ENCODE peak calls at places on chromosome 15, in eight cellular contexts. B is A549, V is stomach, Q is sigmoid colon, Y is heart left ventricle, L is HCT116, M is IMR-90, C is breast epithelium. U is an unnamed sample.

GRCh38 chr15:68441045-68441743 is 9.2 kb upstream of the ITGA11 start:
- DNase-seq in B (no peak), L (no peak), C (no peak), Y (no peak), M (peak; percentile 34), Q (no peak), V (no peak), U (peak; percentile 23)

GRCh38 chr15:38035701-38036100 is 101.3 kb downstream of the TMCO5A start:
- DNase-seq in L (no peak), V (no peak), Q (no peak), B (no peak), M (no peak), Y (no peak), C (no peak), U (no peak)

GRCh38 chr15:101288905-101289513 is 6.0 kb downstream of the SNRPA1 start:
- DNase-seq in Q (no peak), V (no peak), Y (no peak), B (peak; percentile 85), C (no peak), L (peak; percentile 42), M (peak; percentile 55), U (no peak)

GRCh38 chr15:64464271-64465005 is 4.1 kb downstream of the ZNF609 start:
- DNase-seq in B (no peak), M (peak; percentile 56), Q (no peak), L (no peak), V (no peak), Y (no peak), C (no peak), U (no peak)

GRCh38 chr15:20344601-20345400 is 196.8 kb downstream of the GOLGA6L6 start:
- DNase-seq in B (no peak), L (no peak), Y (no peak), Q (peak; percentile 63), C (peak; percentile 19), V (no peak), M (no peak), U (peak; percentile 80)

GRCh38 chr15:59306520-59307163 is 66.0 kb downstream of the MYO1E start:
- DNase-seq in V (no peak), Q (no peak), Y (no peak), C (no peak), M (peak; percentile 58), B (no peak), L (no peak), U (no peak)

GRCh38 chr15:29132786-29133185 is 136.8 kb downstream of the NSMCE3 start:
- DNase-seq in M (no peak), V (no peak), L (no peak), C (no peak), B (no peak), Q (peak; percentile 60), Y (no peak), U (no peak)

GRCh38 chr15:99682455-99682854 is 50.8 kb downstream of the LYSMD4 start:
- DNase-seq in L (no peak), V (no peak), M (peak; percentile 95), Q (no peak), Y (no peak), B (no peak), C (no peak), U (no peak)

GRCh38 chr15:73295630-73296286 is 73.0 kb downstream of the HCN4 start:
- DNase-seq in C (no peak), M (peak; percentile 42), L (no peak), Y (no peak), B (no peak), Q (no peak), V (no peak), U (no peak)

GRCh38 chr15:68383161-68384074 is 48.5 kb downstream of the ITGA11 start:
- DNase-seq in Y (no peak), B (peak; percentile 78), L (peak; percentile 36), C (no peak), V (peak; percentile 26), M (peak; percentile 31), Q (peak; percentile 29), U (peak; percentile 29)

GRCh38 chr15:29035571-29036285 is 150.0 kb downstream of the APBA2 start:
- DNase-seq in Y (no peak), V (no peak), B (no peak), M (no peak), C (no peak), L (no peak), Q (no peak), U (peak; percentile 61)

GRCh38 chr15:63296195-63296594 is 18.8 kb downstream of the APH1B start:
- DNase-seq in V (no peak), C (no peak), Y (peak; percentile 13), M (no peak), L (no peak), Q (no peak), B (no peak), U (no peak)

GRCh38 chr15:78950343-78950742 is 5.5 kb upstream of the CTSH start:
- DNase-seq in Q (no peak), L (no peak), B (no peak), C (no peak), V (peak; percentile 47), M (no peak), Y (no peak), U (no peak)

GRCh38 chr15:78949461-78949860 is 4.6 kb upstream of the CTSH start:
- DNase-seq in L (no peak), B (no peak), C (no peak), Y (no peak), M (no peak), V (peak; percentile 44), Q (no peak), U (no peak)

GRCh38 chr15:78947506-78947905 is 2.7 kb upstream of the CTSH start:
- DNase-seq in L (no peak), V (no peak), B (no peak), C (no peak), Y (no peak), Q (no peak), M (no peak), U (no peak)

GRCh38 chr15:78951841-78952238 is 7.0 kb upstream of the CTSH start:
- DNase-seq in V (peak; percentile 64), C (no peak), M (peak; percentile 47), B (peak; percentile 60), Q (no peak), L (no peak), Y (no peak), U (no peak)

DNA sequence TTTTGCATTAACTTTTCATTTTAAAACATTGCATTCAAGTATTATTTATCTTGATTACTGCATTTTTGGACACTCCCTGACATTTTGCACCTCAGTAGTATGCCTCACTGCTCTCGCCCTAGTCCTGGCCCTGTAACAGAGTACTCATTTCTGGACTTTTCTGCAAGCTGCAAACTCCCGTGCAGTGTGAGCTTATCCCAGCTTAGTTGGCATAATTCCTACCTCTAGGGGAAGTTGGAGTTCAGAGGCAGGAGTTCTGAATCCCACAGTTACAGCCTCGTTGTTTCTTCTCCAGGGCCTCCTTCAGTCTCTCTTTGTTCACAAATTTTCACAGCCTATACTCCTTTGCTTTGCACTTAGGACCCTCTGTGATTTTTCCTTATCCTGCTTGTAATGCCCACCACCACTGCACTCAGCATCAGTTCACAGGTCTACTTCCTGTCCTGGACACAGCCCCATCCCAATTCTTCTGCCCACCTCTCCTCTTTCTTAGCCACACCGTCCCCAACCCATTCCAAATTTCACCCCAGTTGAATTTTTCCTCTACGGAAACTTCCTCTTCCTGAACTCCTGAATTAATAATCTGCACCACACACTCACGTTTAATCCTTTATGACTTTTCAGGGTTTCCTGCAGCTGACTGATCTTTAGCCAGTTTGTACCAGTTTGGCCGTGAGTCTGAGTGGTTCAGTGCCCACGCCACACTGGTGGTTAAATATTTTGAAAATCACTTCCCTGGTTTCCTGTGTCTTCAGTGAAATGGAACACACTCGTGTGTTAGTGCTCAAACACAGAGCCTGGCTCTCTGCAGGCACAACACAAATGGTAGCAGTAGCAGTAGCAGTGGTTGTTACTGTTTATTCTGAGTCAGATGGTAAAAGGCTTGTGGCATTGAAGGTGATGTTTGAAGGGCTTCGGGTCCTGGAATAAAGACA is 6.3 kb upstream of the CTSH start:
- DNase-seq in M (peak; percentile 48), B (peak; percentile 59), V (no peak), Q (no peak), L (no peak), C (no peak), Y (no peak), U (no peak)
- TF ChIP-seq CTCF in M (peak; percentile 47), B (no peak), V (no peak), Q (no peak), L (peak; percentile 42), C (no peak), Y (peak; percentile 18), U (no peak)

GRCh38 chr15:42207674-42208579 is at the start of gene VPS39:
- DNase-seq in C (peak; percentile 75), B (peak; percentile 75), V (peak; percentile 85), Q (peak; percentile 90), M (peak; percentile 82), L (peak; percentile 45), Y (peak; percentile 83), U (peak; percentile 81)
- TF ChIP-seq POLR2A in C (no peak), B (peak; percentile 53), V (no peak), Q (peak; percentile 50), M (peak; percentile 83), L (peak; percentile 61), Y (peak; percentile 80), U (no peak)

DNA sequence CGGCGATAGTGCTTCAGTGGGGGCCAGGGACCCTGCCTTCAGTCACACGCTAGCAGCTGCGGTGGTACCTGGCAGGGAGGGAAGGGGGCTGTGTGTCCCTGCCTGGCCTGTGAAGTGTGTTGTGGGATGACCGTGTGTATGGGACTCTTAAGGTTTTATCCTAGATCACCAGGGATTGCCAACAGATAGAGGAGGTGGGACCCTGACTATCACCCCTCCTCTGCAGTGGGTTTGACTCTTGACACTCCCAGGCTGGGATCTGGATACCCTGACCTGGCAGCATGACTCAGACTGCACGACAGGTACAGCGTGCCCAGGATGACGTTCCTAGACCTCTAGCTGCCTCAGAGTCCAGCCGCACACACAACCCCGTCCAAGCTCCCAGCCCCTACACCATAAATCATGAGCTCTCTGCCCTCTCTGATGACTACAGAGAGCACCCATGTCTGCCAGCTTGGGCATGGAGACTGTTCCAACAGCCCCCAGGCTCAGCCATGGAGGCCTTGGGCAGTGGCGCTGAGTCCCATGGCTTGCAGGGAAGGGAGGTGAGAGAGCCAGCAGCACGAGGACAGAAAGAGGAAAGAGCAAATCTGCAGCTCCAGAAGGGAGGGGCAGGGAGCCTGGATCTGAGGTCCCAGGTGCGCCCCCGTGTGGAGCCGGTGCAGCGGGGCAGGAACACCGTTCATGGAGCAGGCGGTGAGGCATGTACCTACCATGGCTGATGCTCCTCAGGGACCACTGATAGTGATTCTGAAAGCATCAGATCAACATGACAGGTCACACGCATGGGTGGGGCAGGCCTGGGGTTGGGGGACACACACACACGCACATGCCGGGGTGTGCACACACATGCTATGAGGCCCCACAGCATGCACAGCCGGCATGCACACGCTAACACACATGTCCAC is 71.0 kb downstream of the ADAMTS7 start:
- DNase-seq in M (peak; percentile 23), V (peak; percentile 78), Y (no peak), Q (peak; percentile 63), C (no peak), B (no peak), L (peak; percentile 45), U (peak; percentile 87)
- TF ChIP-seq CTCF in M (peak; percentile 46), V (peak; percentile 38), Y (peak; percentile 51), Q (no peak), C (no peak), B (peak; percentile 69), L (peak; percentile 85), U (no peak)

DNA sequence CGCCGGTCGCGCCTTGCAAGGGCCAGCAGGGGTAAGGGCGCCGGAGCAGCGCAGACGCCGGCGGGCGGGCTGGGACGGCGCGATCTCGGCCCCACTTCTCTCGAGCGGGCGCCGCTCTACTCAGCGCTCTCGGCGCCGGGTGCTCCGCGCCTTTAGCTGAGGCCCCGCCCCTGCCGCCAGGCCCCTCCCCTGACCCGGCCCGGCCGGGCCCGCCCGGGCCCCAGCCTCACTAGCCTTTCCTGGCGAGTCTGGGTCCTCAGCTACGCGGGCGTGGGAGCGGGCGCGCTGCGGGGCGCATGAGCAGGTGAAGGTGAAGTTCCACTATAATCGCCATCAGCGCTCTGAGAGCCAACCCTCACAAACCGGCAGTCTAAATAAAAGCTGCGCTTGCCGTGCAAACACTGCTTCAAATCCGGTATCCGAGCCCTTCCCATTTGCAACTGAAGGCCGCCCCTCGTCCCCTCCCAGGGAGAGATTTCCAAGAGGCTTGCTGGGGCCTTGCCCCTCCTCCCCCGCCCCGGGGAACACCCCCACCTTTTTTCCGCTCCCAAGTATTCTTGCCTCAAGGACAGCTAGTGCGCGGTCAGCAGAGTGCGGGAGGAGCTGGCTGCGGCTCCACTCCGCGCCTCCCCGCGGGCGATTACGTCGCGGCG is at the start of gene RPP25:
- DNase-seq in L (peak; percentile 78), V (peak; percentile 87), M (peak; percentile 21), Y (peak; percentile 77), C (peak; percentile 43), Q (peak; percentile 90), B (peak; percentile 86), U (peak; percentile 58)
- TF ChIP-seq POLR2A in L (peak; percentile 84), V (no peak), M (no peak), Y (peak; percentile 82), C (no peak), Q (no peak), B (peak; percentile 95), U (no peak)